ENCODE peak calls at places on chromosome 14, in five cellular contexts. N, X, T, J and L are unnamed samples.

GRCh38 chr14:75188520-75189267 is 12.3 kb upstream of the TMED10 start:
- DNase-seq in N (no peak), X (no peak), T (no peak), J (no peak), L (no peak)

GRCh38 chr14:81673930-81674329 is 140.3 kb upstream of the SEL1L start:
- DNase-seq in N (no peak), X (no peak), T (no peak), J (no peak), L (peak)

GRCh38 chr14:67815573-67816235 is 686 bp downstream of the ZFYVE26 start:
- DNase-seq in N (no peak), X (no peak), T (no peak), J (no peak), L (no peak)

GRCh38 chr14:68970096-68970612 is 8.9 kb downstream of the ACTN1 start:
- DNase-seq in N (no peak), X (no peak), T (no peak), J (no peak), L (no peak)

GRCh38 chr14:68807987-68808386 is 15.1 kb upstream of the ZFP36L1 start:
- DNase-seq in N (no peak), X (no peak), T (no peak), J (no peak), L (no peak)

GRCh38 chr14:102248121-102248520 is 56.8 kb downstream of the MOK start:
- DNase-seq in N (no peak), X (no peak), T (no peak), J (no peak), L (no peak)

GRCh38 chr14:81455344-81455743 is 55.2 kb upstream of the STON2 start:
- DNase-seq in N (no peak), X (no peak), T (no peak), J (no peak), L (no peak)

GRCh38 chr14:81449114-81449513 is 49.0 kb upstream of the STON2 start:
- DNase-seq in N (no peak), X (no peak), T (no peak), J (no peak), L (no peak)

GRCh38 chr14:89252887-89253532 is 164.0 kb downstream of the FOXN3 start:
- DNase-seq in N (no peak), X (no peak), T (peak), J (no peak), L (no peak)

GRCh38 chr14:66330916-66331315 is 155.3 kb upstream of the CCDC196 start:
- DNase-seq in N (no peak), X (no peak), T (no peak), J (no peak), L (no peak)

GRCh38 chr14:56310643-56311042 is 192.4 kb downstream of the PELI2 start:
- DNase-seq in N (no peak), X (no peak), T (no peak), J (no peak), L (no peak)